ENCODE peak calls at places on chromosomes 2 and 18, in four cellular contexts. J is GM12878, I is HepG2, D is SK-N-SH. Z is an unnamed sample.

GRCh38 chr2:170747921-170748320 is 22.3 kb upstream of the ERICH2 start:
- DNase-seq in J (no peak), I (no peak), D (no peak), Z (no peak)

GRCh38 chr2:135850811-135851668 is 14.1 kb upstream of the LCT start:
- DNase-seq in J (no peak), I (peak), D (no peak), Z (no peak)

GRCh38 chr2:234691226-234691600 is 194.3 kb upstream of the ARL4C start:
- DNase-seq in J (no peak), I (no peak), D (peak), Z (no peak)

GRCh38 chr2:239457586-239458445 is 57.0 kb upstream of the HDAC4 start:
- DNase-seq in J (no peak), I (no peak), D (no peak), Z (no peak)

GRCh38 chr2:68466361-68466777 is 725 bp downstream of the FBXO48 start:
- DNase-seq in J (no peak), I (peak), D (no peak), Z (peak)

GRCh38 chr2:167843203-167843602 is 404.2 kb downstream of the STK39 start:
- DNase-seq in J (no peak), I (no peak), D (no peak), Z (no peak)

GRCh38 chr2:26685943-26686839 is 6.3 kb upstream of the KCNK3 start:
- DNase-seq in J (no peak), I (no peak), D (no peak), Z (no peak)

GRCh38 chr2:229350117-229350805 is 79.2 kb upstream of the PID1 start:
- DNase-seq in J (no peak), I (no peak), D (no peak), Z (no peak)

GRCh38 chr2:45894211-45894610 is 242.7 kb downstream of the PRKCE start:
- DNase-seq in J (no peak), I (no peak), D (no peak), Z (no peak)

GRCh38 chr2:145123606-145124005 is 603.7 kb upstream of the ZEB2 start:
- DNase-seq in J (no peak), I (no peak), D (peak), Z (no peak)

GRCh38 chr2:30155202-30155601 is 8.4 kb downstream of the YPEL5 start:
- DNase-seq in J (no peak), I (no peak), D (no peak), Z (no peak)

GRCh38 chr2:127397568-127398238 is 9.9 kb upstream of the MAP3K2 start:
- DNase-seq in J (no peak), I (no peak), D (no peak), Z (no peak)

GRCh38 chr2:6081542-6081872 is 389.3 kb downstream of the SOX11 start:
- DNase-seq in J (no peak), I (no peak), D (no peak), Z (no peak)

GRCh38 chr2:187541086-187542085 is 12.8 kb downstream of the TFPI start:
- DNase-seq in J (no peak), I (peak), D (no peak), Z (no peak)

GRCh38 chr18:3213231-3214059 is 6.3 kb downstream of the MYOM1 start:
- DNase-seq in J (no peak), I (no peak), D (peak), Z (no peak)

GRCh38 chr2:80971-81736 is 34.8 kb upstream of the FAM110C start:
- DNase-seq in J (no peak), I (no peak), D (no peak), Z (no peak)

GRCh38 chr2:43185146-43185545 is 41.3 kb downstream of the ZFP36L2 start:
- DNase-seq in J (no peak), I (no peak), D (no peak), Z (no peak)

GRCh38 chr2:235384624-235385023 is 109.2 kb upstream of the AGAP1 start:
- DNase-seq in J (no peak), I (no peak), D (no peak), Z (no peak)

GRCh38 chr18:74064510-74064909 is 83.1 kb downstream of the FBXO15 start:
- DNase-seq in J (no peak), I (no peak), D (no peak), Z (no peak)

GRCh38 chr2:172921538-172922236 is 154.0 kb upstream of the MAP3K20 start:
- DNase-seq in J (no peak), I (no peak), D (no peak), Z (no peak)

GRCh38 chr18:59988098-59988706 is 88.4 kb downstream of the PMAIP1 start:
- DNase-seq in J (no peak), I (peak), D (peak), Z (peak)

GRCh38 chr2:57954020-57954419 is 92.6 kb upstream of the VRK2 start:
- DNase-seq in J (no peak), I (no peak), D (no peak), Z (no peak)

GRCh38 chr2:143329288-143329687 is 200.1 kb downstream of the ARHGAP15 start:
- DNase-seq in J (no peak), I (no peak), D (no peak), Z (no peak)

GRCh38 chr2:3742743-3743142 is 39.4 kb downstream of the DCDC2C start:
- DNase-seq in J (no peak), I (no peak), D (no peak), Z (no peak)

GRCh38 chr2:157758586-157758985 is 117.5 kb downstream of the ACVR1 start:
- DNase-seq in J (no peak), I (no peak), D (no peak), Z (no peak)

GRCh38 chr2:53994735-53995538 is 24.1 kb upstream of the PSME4 start:
- DNase-seq in J (no peak), I (no peak), D (no peak), Z (no peak)

GRCh38 chr2:29010946-29011649 is 30.0 kb downstream of the TOGARAM2 start:
- DNase-seq in J (no peak), I (no peak), D (no peak), Z (no peak)

GRCh38 chr2:37670378-37671012 is 947 bp downstream of the CDC42EP3 start:
- DNase-seq in J (no peak), I (no peak), D (no peak), Z (no peak)

GRCh38 chr2:207093234-207093633 is 72.5 kb downstream of the KLF7 start:
- DNase-seq in J (no peak), I (no peak), D (no peak), Z (no peak)

GRCh38 chr18:7871560-7872456 is 304.7 kb downstream of the PTPRM start:
- DNase-seq in J (no peak), I (peak), D (no peak), Z (peak)

GRCh38 chr2:11495844-11496271 is 29.9 kb upstream of the E2F6 start:
- DNase-seq in J (no peak), I (no peak), D (no peak), Z (no peak)

GRCh38 chr2:17375262-17375661 is 143.0 kb downstream of the RAD51AP2 start:
- DNase-seq in J (no peak), I (no peak), D (no peak), Z (no peak)

DNA sequence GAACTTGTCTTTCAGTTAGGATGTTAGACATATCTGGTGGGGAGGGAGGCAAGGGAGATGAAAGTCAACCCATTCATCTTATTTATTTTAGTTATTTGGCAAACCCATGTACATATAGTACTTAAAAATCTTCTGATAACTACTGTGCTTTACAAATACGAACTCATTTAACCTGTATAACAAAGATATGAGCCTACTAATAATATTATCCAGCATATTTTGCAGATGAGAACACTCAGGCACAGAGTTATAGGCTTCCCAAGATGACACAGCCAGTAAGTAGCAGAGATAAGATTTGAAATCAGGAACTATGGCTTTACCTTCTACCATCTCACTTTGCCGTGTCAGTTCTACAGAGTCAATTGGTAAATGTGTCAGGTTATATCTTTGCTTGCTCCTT is 262.6 kb upstream of the DOK6 start:
- DNase-seq in J (no peak), I (no peak), D (no peak), Z (no peak)
- TF ChIP-seq PBX3 in J (no peak), I (no peak), D (no peak), Z (no peak)

GRCh38 chr18:26317353-26317865 is 91.2 kb downstream of the TAF4B start:
- DNase-seq in J (no peak), I (peak), D (no peak), Z (peak)
- TF ChIP-seq PBX3 in J (no peak), I (no peak), D (no peak), Z (no peak)

DNA sequence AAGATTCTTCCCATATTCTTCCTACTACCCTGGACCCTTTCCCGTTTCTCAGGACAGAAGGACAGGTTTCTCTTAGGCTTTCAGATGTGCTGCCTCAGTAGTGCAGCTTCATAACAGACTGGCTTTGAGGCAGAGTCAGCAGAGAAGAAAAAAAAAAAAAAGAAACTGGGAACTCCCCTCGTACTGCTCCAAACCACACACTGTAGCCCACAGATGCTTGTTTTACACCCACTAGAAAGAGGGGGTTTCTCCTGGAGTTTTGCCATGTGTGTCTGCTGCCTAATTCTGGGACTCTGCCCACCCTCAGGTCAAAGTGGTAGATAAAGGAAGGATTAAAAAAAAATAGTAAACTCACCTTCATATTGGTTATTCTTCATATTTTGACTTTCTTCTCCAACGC is 95.9 kb downstream of the NCOA1 start:
- DNase-seq in J (peak), I (no peak), D (no peak), Z (no peak)
- TF ChIP-seq PBX3 in J (no peak), I (no peak), D (no peak), Z (no peak)

DNA sequence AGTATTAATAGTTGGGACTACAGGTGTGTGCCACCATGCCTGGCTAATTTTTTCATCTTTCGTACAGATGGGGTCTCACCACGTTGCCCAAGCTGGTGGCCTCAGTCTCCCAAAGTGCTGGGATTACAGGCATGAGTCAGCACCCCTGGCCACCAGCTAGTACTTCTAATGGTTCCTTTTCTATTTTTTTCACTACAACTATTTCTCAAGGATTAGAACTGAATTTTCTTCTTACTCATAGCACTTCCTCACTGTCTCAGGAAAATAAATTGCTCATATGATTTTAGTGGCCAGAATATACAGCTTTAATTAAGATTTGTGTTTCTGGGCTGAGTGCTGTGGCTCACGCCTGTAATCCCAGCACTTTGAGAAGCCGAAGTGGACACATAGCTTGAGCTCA is 43.2 kb upstream of the SOS1 start:
- DNase-seq in J (no peak), I (no peak), D (no peak), Z (no peak)
- TF ChIP-seq PBX3 in J (no peak), I (no peak), D (no peak), Z (no peak)

Z was measured in A549.